ENCODE peak calls at places on chromosomes 12 and 14, in eight cellular contexts. E is IMR-90, N is Peyer's patch, W is H9, Z is HAP-1, T is heart right ventricle, O is fibroblast of lung, F is A549. L is an unnamed sample.

GRCh38 chr14:51460051-51460450 is 191.7 kb upstream of the FRMD6 start:
- DNase-seq in W (no peak), T (no peak), Z (no peak), F (no peak), E (peak; percentile 70), O (peak; percentile 72), N (no peak), L (no peak)

GRCh38 chr12:57008113-57008687 is 1.9 kb upstream of the ZBTB39 start:
- DNase-seq in T (no peak), W (no peak), Z (peak; percentile 70), E (peak; percentile 82), O (peak; percentile 84), F (peak; percentile 63), N (no peak), L (peak; percentile 25)

GRCh38 chr12:34602213-34602940 is 580.1 kb downstream of the ALG10 start:
- DNase-seq in F (no peak), N (no peak), E (no peak), Z (no peak), T (no peak), W (no peak), O (no peak), L (peak; percentile 8)

GRCh38 chr14:58193542-58193941 is 6.4 kb upstream of the ACTR10 start:
- DNase-seq in N (no peak), O (no peak), E (no peak), T (no peak), F (no peak), Z (no peak), W (no peak), L (no peak)

GRCh38 chr12:57888407-57889157 is 42.1 kb upstream of the CTDSP2 start:
- DNase-seq in F (no peak), W (peak; percentile 72), E (peak; percentile 76), O (peak; percentile 73), N (no peak), Z (no peak), T (no peak), L (peak; percentile 70)

GRCh38 chr12:127823801-127824200 is 443.2 kb upstream of the TMEM132C start:
- DNase-seq in W (no peak), Z (no peak), F (no peak), O (no peak), E (no peak), N (no peak), T (no peak), L (no peak)

GRCh38 chr14:24196071-24197061 is 1.1 kb upstream of the TM9SF1 start:
- DNase-seq in N (no peak), O (peak; percentile 20), W (no peak), E (peak; percentile 22), T (no peak), F (no peak), Z (no peak), L (no peak)

GRCh38 chr14:30848449-30849240 is 25.7 kb upstream of the COCH start:
- DNase-seq in O (no peak), Z (no peak), T (no peak), W (no peak), E (no peak), F (no peak), N (no peak), L (no peak)

GRCh38 chr12:53380797-53381738 is 1.1 kb downstream of the SP1 start:
- DNase-seq in T (no peak), N (no peak), W (peak; percentile 48), E (peak; percentile 57), Z (no peak), F (no peak), O (peak; percentile 65), L (peak; percentile 55)

DNA sequence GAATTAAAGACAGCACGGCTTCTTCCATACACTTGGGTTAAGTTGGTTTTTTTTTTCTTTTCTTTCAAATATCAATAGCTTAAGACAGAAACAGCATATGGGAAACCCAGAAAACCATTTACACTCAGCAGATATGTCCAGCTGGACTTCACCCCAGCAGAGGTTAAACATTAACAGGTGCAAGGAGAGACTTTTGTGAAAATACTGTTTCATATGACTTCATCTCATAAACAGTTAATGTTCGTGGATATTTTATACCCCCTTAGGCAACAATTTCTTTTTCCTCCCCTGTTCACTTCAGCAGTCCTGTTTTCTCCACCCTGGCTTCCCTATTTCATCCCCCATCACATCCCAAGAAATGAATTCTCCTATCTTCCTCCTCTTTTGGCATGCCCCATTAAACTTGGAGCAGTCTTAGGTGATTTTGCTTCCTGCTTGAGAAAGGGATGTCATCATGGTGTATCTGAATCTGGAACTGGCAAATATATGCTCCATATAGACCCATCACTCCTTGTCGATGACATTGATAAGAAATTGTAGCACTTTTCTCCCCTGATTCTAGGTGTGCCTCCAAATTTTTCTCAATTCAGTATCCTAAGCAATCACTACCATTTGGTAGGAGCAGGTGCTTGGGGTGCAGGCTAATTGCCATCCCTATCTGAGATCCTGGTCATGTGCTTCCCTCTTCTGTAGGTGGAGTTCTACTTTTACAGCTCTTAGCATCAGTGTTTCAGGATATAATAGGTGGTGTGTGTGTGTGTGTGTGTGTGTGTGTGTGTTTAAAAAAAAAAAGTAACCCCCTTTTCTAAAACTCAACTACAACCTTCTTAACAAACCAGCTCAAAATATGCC is 67.9 kb downstream of the BMP4 start:
- DNase-seq in N (no peak), F (no peak), W (no peak), T (no peak), E (no peak), O (no peak), Z (no peak), L (no peak)
- H3K4me1 ChIP-seq in N (no peaks in the 10 kb centered on the region), F (peaks cover 26% of the 10 kb centered on the region), W (peaks cover 8% of the 10 kb centered on the region), T (peaks cover 41% of the 10 kb centered on the region), E (peaks cover 10% of the 10 kb centered on the region), O (peaks cover 1% of the 10 kb centered on the region), Z (peaks cover 2% of the 10 kb centered on the region), L (peaks cover 8% of the 10 kb centered on the region)

DNA sequence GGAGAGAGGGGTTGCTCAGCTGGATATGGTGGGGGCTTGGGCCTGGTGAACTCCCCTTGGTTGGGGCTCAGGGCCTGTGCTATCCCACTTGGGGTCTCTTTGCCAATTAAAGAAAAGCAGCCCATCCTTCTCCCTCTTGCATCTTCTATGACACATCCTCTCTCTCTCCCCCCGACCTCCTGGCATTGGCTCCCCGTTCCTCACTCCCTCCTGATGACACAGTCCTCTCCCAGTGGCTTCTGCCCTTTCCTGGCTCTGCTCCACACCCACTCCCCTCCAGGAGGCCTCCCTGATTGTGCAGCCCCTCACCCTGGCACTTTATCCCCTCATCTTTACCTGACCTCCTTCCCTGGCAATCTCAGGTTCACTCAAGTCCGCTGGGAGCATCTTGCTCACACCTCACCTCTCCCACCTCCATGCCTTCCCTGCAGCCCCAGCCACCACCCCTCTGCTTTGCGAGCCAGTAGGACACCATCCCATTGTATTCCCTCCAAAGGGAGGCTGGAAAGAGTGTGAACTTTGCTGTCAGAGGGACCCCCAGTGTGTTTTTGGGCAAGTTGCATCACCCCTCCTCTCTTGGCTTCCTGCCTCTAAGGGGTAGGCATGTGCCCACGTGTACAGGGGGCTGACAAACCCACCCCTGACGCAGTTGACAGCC is 10.7 kb downstream of the KRT80 start:
- DNase-seq in O (no peak), N (no peak), W (no peak), T (no peak), E (peak; percentile 42), F (no peak), Z (no peak), L (no peak)
- H3K4me1 ChIP-seq in O (peaks cover 36% of the 10 kb centered on the region), N (no peaks in the 10 kb centered on the region), W (peaks cover 2% of the 10 kb centered on the region), T (peaks cover 54% of the 10 kb centered on the region), E (peaks cover 49% of the 10 kb centered on the region), F (peaks cover 46% of the 10 kb centered on the region), Z (no peaks in the 10 kb centered on the region), L (no peaks in the 10 kb centered on the region)

DNA sequence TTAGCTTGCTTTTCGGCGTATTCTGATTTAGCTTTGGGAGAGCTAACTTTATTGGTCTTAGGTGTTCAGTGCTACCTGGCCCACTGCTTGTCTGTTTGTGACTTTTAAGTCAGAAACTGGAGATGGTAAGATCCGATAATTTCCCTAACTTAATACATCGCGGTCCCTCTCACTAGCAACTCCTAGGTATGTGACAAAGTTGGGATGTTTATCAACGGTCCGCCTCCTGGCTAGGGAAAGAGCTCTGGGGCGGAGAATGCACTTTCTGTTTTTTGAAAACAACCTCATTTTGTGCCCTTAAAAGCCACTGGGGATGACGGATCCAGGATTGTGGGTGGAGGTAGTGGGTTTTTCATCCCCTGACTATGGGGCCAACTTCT is 1.2 kb downstream of the CDKN1B start:
- DNase-seq in T (no peak), F (no peak), N (no peak), E (no peak), Z (no peak), O (no peak), W (no peak), L (no peak)
- H3K4me1 ChIP-seq in T (peaks cover 73% of the 10 kb centered on the region), F (peaks cover 55% of the 10 kb centered on the region), N (no peaks in the 10 kb centered on the region), E (peaks cover 17% of the 10 kb centered on the region), Z (peaks cover 49% of the 10 kb centered on the region), O (peaks cover 19% of the 10 kb centered on the region), W (peaks cover 7% of the 10 kb centered on the region), L (peaks cover 44% of the 10 kb centered on the region)

DNA sequence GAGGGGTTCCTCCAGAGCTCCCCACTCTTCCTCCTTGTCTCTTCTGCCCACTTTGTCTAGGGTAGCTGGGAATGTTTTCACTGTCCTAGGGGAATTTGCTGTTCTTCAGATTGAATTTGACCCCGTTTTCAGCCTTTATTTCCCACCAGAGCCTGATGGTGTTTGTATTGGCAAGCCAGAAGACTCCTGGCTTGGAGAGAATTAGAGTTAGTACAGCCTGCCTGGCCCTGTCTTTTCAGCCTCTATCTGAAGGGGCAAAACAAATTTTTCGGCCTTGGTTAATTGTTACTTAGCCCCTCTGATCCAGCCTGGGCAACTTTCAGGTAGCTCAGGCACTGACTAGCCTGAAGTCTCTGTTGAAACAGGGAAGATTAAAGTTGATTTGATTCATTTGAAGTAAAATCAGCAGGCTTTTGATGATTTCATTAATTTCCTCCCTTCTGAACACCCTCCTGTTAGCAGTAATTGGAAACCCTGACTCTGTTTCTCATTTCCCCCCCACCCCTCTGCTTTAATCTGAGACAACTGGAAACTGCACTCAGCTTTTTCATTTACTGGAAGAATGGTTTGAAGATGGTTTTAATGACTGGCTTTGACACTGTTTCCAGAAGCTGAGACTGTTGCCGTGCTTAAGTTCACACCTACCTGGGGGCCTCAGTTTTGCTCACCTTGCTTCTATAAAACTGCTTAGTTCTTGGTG is 63.3 kb downstream of the SUSD6 start:
- DNase-seq in E (no peak), N (no peak), Z (no peak), T (no peak), O (no peak), W (no peak), F (no peak), L (no peak)
- H3K4me1 ChIP-seq in E (peaks cover 2% of the 10 kb centered on the region), N (no peaks in the 10 kb centered on the region), Z (peaks cover 12% of the 10 kb centered on the region), T (peaks cover 90% of the 10 kb centered on the region), O (no peaks in the 10 kb centered on the region), W (no peaks in the 10 kb centered on the region), F (no peaks in the 10 kb centered on the region), L (peaks cover 24% of the 10 kb centered on the region)

GRCh38 chr12:114612062-114612461 is 71.9 kb downstream of the TBX3 start:
- DNase-seq in F (no peak), N (no peak), E (no peak), Z (no peak), O (no peak), T (no peak), W (no peak), L (no peak)
- H3K4me1 ChIP-seq in F (peaks cover 20% of the 10 kb centered on the region), N (no peaks in the 10 kb centered on the region), E (no peaks in the 10 kb centered on the region), Z (no peaks in the 10 kb centered on the region), O (no peaks in the 10 kb centered on the region), T (no peaks in the 10 kb centered on the region), W (no peaks in the 10 kb centered on the region), L (no peaks in the 10 kb centered on the region)

GRCh38 chr12:49824416-49824815 is 3.8 kb downstream of the NCKAP5L start:
- DNase-seq in F (no peak), T (no peak), W (no peak), Z (no peak), O (no peak), N (no peak), E (no peak), L (no peak)
- H3K4me1 ChIP-seq in F (peaks cover 16% of the 10 kb centered on the region), T (peaks cover 91% of the 10 kb centered on the region), W (peaks cover 2% of the 10 kb centered on the region), Z (peaks cover 8% of the 10 kb centered on the region), O (peaks cover 32% of the 10 kb centered on the region), N (no peaks in the 10 kb centered on the region), E (peaks cover 27% of the 10 kb centered on the region), L (peaks cover 18% of the 10 kb centered on the region)